ENCODE peak calls at places on chromosome 12, in nine cellular contexts. J is AG08395; C is lung microvascular endothelial cell; N is GM10248; B is frontal cortex; Y is activated naive CD4-positive, alpha-beta T cell; O is glutamatergic neuron; P is AML-193; T is GM12865. V is an unnamed sample.

GRCh38 chr12:66514581-66514980 is 164.3 kb downstream of the GRIP1 start:
- DNase-seq in J (peak; percentile 31), C (no peak), N (no peak), B (no peak), Y (no peak), O (no peak), P (no peak), T (no peak), V (no peak)

GRCh38 chr12:12686925-12687324 is 9.1 kb downstream of the GPR19 start:
- DNase-seq in J (peak; percentile 65), C (no peak), N (no peak), B (no peak), Y (no peak), O (no peak), P (no peak), T (no peak), V (no peak)

GRCh38 chr12:50174971-50175715 is 8.0 kb upstream of the CERS5 start:
- DNase-seq in J (peak; percentile 54), C (peak; percentile 80), N (peak; percentile 39), B (peak; percentile 29), Y (no peak), O (no peak), P (peak; percentile 53), T (peak; percentile 60), V (no peak)

GRCh38 chr12:95022477-95022876 is 19.0 kb upstream of the NDUFA12 start:
- DNase-seq in J (no peak), C (no peak), N (no peak), B (no peak), Y (no peak), O (no peak), P (no peak), T (no peak), V (no peak)

GRCh38 chr12:13592063-13592942 is 389.1 kb downstream of the GRIN2B start:
- DNase-seq in J (no peak), C (no peak), N (no peak), B (no peak), Y (no peak), O (no peak), P (no peak), T (peak; percentile 47), V (no peak)

GRCh38 chr12:20792971-20793370 is 17.5 kb upstream of the SLCO1B3 start:
- DNase-seq in J (no peak), C (no peak), N (no peak), B (no peak), Y (no peak), O (no peak), P (no peak), T (no peak), V (no peak)

GRCh38 chr12:13691598-13691997 is 289.8 kb downstream of the GRIN2B start:
- DNase-seq in J (no peak), C (no peak), N (no peak), B (no peak), Y (no peak), O (no peak), P (no peak), T (no peak), V (no peak)

GRCh38 chr12:93829073-93829472 is 151.9 kb downstream of the CRADD start:
- DNase-seq in J (no peak), C (no peak), N (no peak), B (no peak), Y (no peak), O (no peak), P (no peak), T (no peak), V (no peak)

GRCh38 chr12:120658286-120659150 is 18.1 kb downstream of the CABP1 start:
- DNase-seq in J (no peak), C (no peak), N (no peak), B (no peak), Y (no peak), O (no peak), P (no peak), T (no peak), V (no peak)

GRCh38 chr12:6935221-6935550 is 7.4 kb downstream of the ATN1 start:
- DNase-seq in J (no peak), C (no peak), N (no peak), B (no peak), Y (no peak), O (no peak), P (no peak), T (no peak), V (no peak)

GRCh38 chr12:106282457-106283097 is 20.0 kb upstream of the TCP11L2 start:
- DNase-seq in J (peak; percentile 74), C (peak; percentile 72), N (peak; percentile 62), B (no peak), Y (no peak), O (peak; percentile 47), P (peak; percentile 55), T (peak; percentile 70), V (no peak)

GRCh38 chr12:70830221-70831061 is 90.1 kb downstream of the PTPRR start:
- DNase-seq in J (no peak), C (no peak), N (no peak), B (no peak), Y (no peak), O (no peak), P (no peak), T (no peak), V (no peak)

GRCh38 chr12:130826151-130826801 is 12.8 kb downstream of the STX2 start:
- DNase-seq in J (peak; percentile 69), C (peak; percentile 43), N (peak; percentile 53), B (no peak), Y (peak; percentile 11), O (peak; percentile 86), P (peak; percentile 18), T (peak; percentile 41), V (peak; percentile 75)

GRCh38 chr12:109600995-109601394 is 27.4 kb downstream of the MVK start:
- DNase-seq in J (no peak), C (no peak), N (no peak), B (no peak), Y (no peak), O (no peak), P (no peak), T (no peak), V (no peak)

GRCh38 chr12:53004582-53004981 is 1.7 kb upstream of the EIF4B start:
- DNase-seq in J (no peak), C (no peak), N (no peak), B (no peak), Y (no peak), O (no peak), P (no peak), T (no peak), V (peak; percentile 7)

GRCh38 chr12:123763093-123763492 is 992 bp downstream of the DNAH10 start:
- DNase-seq in J (no peak), C (no peak), N (no peak), B (no peak), Y (no peak), O (no peak), P (no peak), T (no peak), V (no peak)

GRCh38 chr12:117622087-117622486 is 260.7 kb upstream of the NOS1 start:
- DNase-seq in J (peak; percentile 22), C (no peak), N (no peak), B (no peak), Y (no peak), O (no peak), P (no peak), T (no peak), V (no peak)

GRCh38 chr12:118288174-118288573 is 84.5 kb downstream of the TAOK3 start:
- DNase-seq in J (no peak), C (no peak), N (no peak), B (no peak), Y (no peak), O (no peak), P (no peak), T (no peak), V (no peak)